ENCODE peak calls at places on chromosomes 5 and 9, in eight cellular contexts. G is AG08395, K is GM23248, X is H9, Y is glutamatergic neuron, C is cardiac fibroblast, A is AG20443, V is EH. Z is an unnamed sample.
A peak's percentile ranks its signal among the peaks of the same experiment; 100 is the strongest.

GRCh38 chr5:54570923-54571322 is 53.4 kb downstream of the SNX18 start:
- DNase-seq in G (peak; percentile 27), K (peak; percentile 57), X (no peak), Y (no peak), C (peak; percentile 62), A (peak; percentile 31), V (peak; percentile 38), Z (no peak)

GRCh38 chr5:133373121-133373870 is 239.0 kb downstream of the FSTL4 start:
- DNase-seq in G (no peak), K (peak; percentile 70), X (no peak), Y (no peak), C (no peak), A (no peak), V (no peak), Z (no peak)

GRCh38 chr5:133202066-133202665 is 150.4 kb downstream of the HSPA4 start:
- DNase-seq in G (no peak), K (no peak), X (no peak), Y (no peak), C (no peak), A (no peak), V (no peak), Z (no peak)

GRCh38 chr5:171299851-171300250 is 9.2 kb upstream of the TLX3 start:
- DNase-seq in G (no peak), K (no peak), X (no peak), Y (no peak), C (peak; percentile 10), A (no peak), V (no peak), Z (no peak)

GRCh38 chr9:37602817-37603216 is 10.4 kb upstream of the TOMM5 start:
- DNase-seq in G (no peak), K (peak; percentile 15), X (no peak), Y (no peak), C (no peak), A (no peak), V (no peak), Z (no peak)

GRCh38 chr9:85483214-85483613 is 258.5 kb downstream of the AGTPBP1 start:
- DNase-seq in G (no peak), K (no peak), X (no peak), Y (no peak), C (no peak), A (no peak), V (no peak), Z (no peak)

GRCh38 chr9:134663753-134664415 is 22.3 kb downstream of the COL5A1 start:
- DNase-seq in G (peak; percentile 62), K (peak; percentile 72), X (no peak), Y (no peak), C (no peak), A (peak; percentile 50), V (peak; percentile 81), Z (no peak)

GRCh38 chr9:134358026-134358967 is 32.0 kb downstream of the RXRA start:
- DNase-seq in G (no peak), K (peak; percentile 36), X (no peak), Y (no peak), C (no peak), A (no peak), V (peak; percentile 25), Z (no peak)

GRCh38 chr5:181173420-181174342 is 26.3 kb downstream of the OR2V2 start:
- DNase-seq in G (no peak), K (peak; percentile 34), X (peak; percentile 93), Y (no peak), C (peak; percentile 94), A (no peak), V (peak; percentile 47), Z (no peak)

Z was measured in T-helper 9 cell.